ENCODE peak calls at places on chromosomes 7 and 10, in four cellular contexts. One of them, this sample, is unnamed.

GRCh38 chr10:80589726-80590373 is 52.1 kb downstream of the SH2D4B start:
- DNase-seq in spleen: no peak
- DNase-seq in CD4-positive, alpha-beta T cell: no peak
- DNase-seq in lung: no peak
- DNase-seq in this sample: no peak

GRCh38 chr10:77252380-77252779 is 385.2 kb downstream of the KCNMA1 start:
- DNase-seq in lung: no peak
- DNase-seq in spleen: no peak
- DNase-seq in CD4-positive, alpha-beta T cell: no peak
- DNase-seq in this sample: no peak

GRCh38 chr10:131902211-131902610 is 1.4 kb downstream of the PPP2R2D start:
- DNase-seq in lung: no peak
- DNase-seq in CD4-positive, alpha-beta T cell: no peak
- DNase-seq in spleen: peak; percentile 72
- DNase-seq in this sample: no peak

GRCh38 chr7:112550468-112551060 is 69.8 kb downstream of the LSMEM1 start:
- DNase-seq in lung: no peak
- DNase-seq in CD4-positive, alpha-beta T cell: no peak
- DNase-seq in spleen: no peak
- DNase-seq in this sample: no peak

GRCh38 chr7:131555565-131556054 is 818 bp downstream of the PODXL start:
- DNase-seq in spleen: peak; percentile 79
- DNase-seq in lung: no peak
- DNase-seq in CD4-positive, alpha-beta T cell: no peak
- DNase-seq in this sample: no peak

GRCh38 chr7:36710186-36710813 is 14.0 kb downstream of the AOAH start:
- DNase-seq in CD4-positive, alpha-beta T cell: no peak
- DNase-seq in lung: no peak
- DNase-seq in spleen: no peak
- DNase-seq in this sample: no peak

GRCh38 chr10:76133597-76134255 is 702.3 kb downstream of the LRMDA start:
- DNase-seq in spleen: no peak
- DNase-seq in lung: no peak
- DNase-seq in CD4-positive, alpha-beta T cell: no peak
- DNase-seq in this sample: no peak

GRCh38 chr7:100612730-100613446 is 548 bp downstream of the MOSPD3 start:
- DNase-seq in lung: no peak
- DNase-seq in CD4-positive, alpha-beta T cell: peak; percentile 38
- DNase-seq in spleen: no peak
- DNase-seq in this sample: no peak

GRCh38 chr7:52925332-52925731 is 110.1 kb upstream of the POM121L12 start:
- DNase-seq in CD4-positive, alpha-beta T cell: no peak
- DNase-seq in spleen: no peak
- DNase-seq in lung: no peak
- DNase-seq in this sample: no peak

GRCh38 chr10:14545827-14546226 is 215.1 kb upstream of the FRMD4A start:
- DNase-seq in spleen: no peak
- DNase-seq in lung: no peak
- DNase-seq in CD4-positive, alpha-beta T cell: no peak
- DNase-seq in this sample: no peak

GRCh38 chr10:124065382-124066155 is 27.8 kb downstream of the CHST15 start:
- DNase-seq in spleen: no peak
- DNase-seq in CD4-positive, alpha-beta T cell: no peak
- DNase-seq in lung: no peak
- DNase-seq in this sample: no peak

GRCh38 chr10:103859161-103860141 is 4.1 kb upstream of the SH3PXD2A start:
- DNase-seq in lung: peak; percentile 60
- DNase-seq in spleen: no peak
- DNase-seq in CD4-positive, alpha-beta T cell: peak; percentile 43
- DNase-seq in this sample: peak; percentile 70

GRCh38 chr10:451856-452255 is 237.6 kb downstream of the DIP2C start:
- DNase-seq in lung: no peak
- DNase-seq in spleen: peak; percentile 54
- DNase-seq in CD4-positive, alpha-beta T cell: no peak
- DNase-seq in this sample: no peak

GRCh38 chr7:77422500-77422899 is 6.4 kb upstream of the GSAP start:
- DNase-seq in CD4-positive, alpha-beta T cell: no peak
- DNase-seq in lung: no peak
- DNase-seq in spleen: no peak
- DNase-seq in this sample: no peak

DNA sequence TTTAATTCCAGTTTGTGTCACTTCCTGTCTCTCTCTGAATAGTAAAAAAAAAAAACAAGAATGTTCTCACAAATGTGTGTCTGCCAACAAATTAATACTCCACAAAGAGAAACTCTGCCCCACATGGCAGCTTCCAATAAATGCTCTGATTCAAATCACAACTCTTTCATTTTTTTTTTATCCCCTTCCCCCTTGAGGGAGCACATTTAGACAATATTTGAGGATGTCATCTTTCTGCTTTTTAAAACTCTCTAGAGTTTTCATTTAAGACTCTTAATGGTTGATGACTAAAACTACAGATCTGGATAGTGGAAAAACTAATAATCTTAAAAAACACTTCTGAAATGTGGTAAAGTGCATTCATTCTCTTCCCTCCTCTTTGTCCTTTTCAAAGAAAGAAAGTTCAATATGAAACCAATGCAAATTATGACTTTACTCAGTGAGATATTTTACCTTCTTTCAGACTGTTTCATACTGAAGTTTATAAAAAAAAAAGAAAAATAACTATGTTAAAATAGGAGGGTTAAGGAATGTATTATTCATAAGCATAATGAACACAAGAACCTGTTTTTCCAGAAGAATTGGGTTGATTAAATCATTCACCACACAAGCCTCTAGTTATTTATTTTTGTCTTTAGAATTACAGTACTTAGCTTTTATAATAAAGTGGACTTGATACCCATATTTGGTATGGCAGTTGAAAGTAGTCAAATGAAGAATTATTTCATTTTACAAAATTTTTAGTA is 42.4 kb downstream of the ARID5B start:
- DNase-seq in lung: no peak
- DNase-seq in CD4-positive, alpha-beta T cell: no peak
- DNase-seq in spleen: no peak
- DNase-seq in this sample: no peak
- TF ChIP-seq CTCF in lung: no peak
- TF ChIP-seq CTCF in CD4-positive, alpha-beta T cell: peak; percentile 22
- TF ChIP-seq CTCF in spleen: no peak
- TF ChIP-seq CTCF in this sample: no peak

DNA sequence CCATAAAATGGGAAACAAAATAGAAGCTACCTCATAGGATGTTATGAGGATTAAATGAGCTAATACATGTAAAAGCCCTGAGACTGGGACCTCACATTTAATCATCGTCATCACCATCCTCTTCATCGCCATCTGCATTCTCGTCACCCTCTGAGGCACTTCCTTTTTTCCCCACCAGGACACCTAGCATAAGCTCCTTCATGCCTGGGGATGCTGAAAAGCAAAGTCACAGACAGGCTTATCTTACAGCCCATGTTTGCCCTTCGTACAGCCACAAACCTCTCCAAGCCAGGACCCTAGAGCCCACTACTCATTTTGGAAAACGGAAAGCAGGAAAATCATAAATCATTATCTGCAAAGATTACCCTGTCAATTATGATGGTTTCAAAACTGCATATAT is 249.6 kb downstream of the GPAM start:
- DNase-seq in CD4-positive, alpha-beta T cell: no peak
- DNase-seq in lung: no peak
- DNase-seq in spleen: no peak
- DNase-seq in this sample: no peak
- TF ChIP-seq CTCF in CD4-positive, alpha-beta T cell: no peak
- TF ChIP-seq CTCF in lung: no peak
- TF ChIP-seq CTCF in spleen: no peak
- TF ChIP-seq CTCF in this sample: peak; percentile 37

GRCh38 chr10:43686414-43686813 is 37.7 kb upstream of the ZNF32 start:
- DNase-seq in CD4-positive, alpha-beta T cell: no peak
- DNase-seq in spleen: no peak
- DNase-seq in lung: no peak
- DNase-seq in this sample: no peak
- TF ChIP-seq CTCF in CD4-positive, alpha-beta T cell: no peak
- TF ChIP-seq CTCF in spleen: no peak
- TF ChIP-seq CTCF in lung: no peak
- TF ChIP-seq CTCF in this sample: no peak

GRCh38 chr10:50619882-50620281 is 3.9 kb downstream of the SGMS1 start:
- DNase-seq in CD4-positive, alpha-beta T cell: no peak
- DNase-seq in spleen: no peak
- DNase-seq in lung: no peak
- DNase-seq in this sample: no peak

GRCh38 chr10:50622497-50623298 is 1.1 kb downstream of the SGMS1 start:
- DNase-seq in lung: peak; percentile 36
- DNase-seq in CD4-positive, alpha-beta T cell: peak; percentile 50
- DNase-seq in spleen: peak; percentile 90
- DNase-seq in this sample: no peak

GRCh38 chr10:50620899-50621298 is 2.9 kb downstream of the SGMS1 start:
- DNase-seq in spleen: no peak
- DNase-seq in lung: no peak
- DNase-seq in CD4-positive, alpha-beta T cell: no peak
- DNase-seq in this sample: no peak

GRCh38 chr10:50623299-50624153 is at the start of gene SGMS1:
- DNase-seq in spleen: peak; percentile 97
- DNase-seq in lung: peak; percentile 87
- DNase-seq in CD4-positive, alpha-beta T cell: peak; percentile 77
- DNase-seq in this sample: peak; percentile 64

GRCh38 chr10:50621981-50622496 is 1.7 kb downstream of the SGMS1 start:
- DNase-seq in spleen: peak; percentile 93
- DNase-seq in CD4-positive, alpha-beta T cell: peak; percentile 69
- DNase-seq in lung: peak; percentile 91
- DNase-seq in this sample: peak; percentile 40
- TF ChIP-seq CTCF in spleen: no peak
- TF ChIP-seq CTCF in CD4-positive, alpha-beta T cell: no peak
- TF ChIP-seq CTCF in lung: no peak
- TF ChIP-seq CTCF in this sample: no peak

GRCh38 chr10:119198438-119198837 is 8.9 kb upstream of the GRK5 start:
- DNase-seq in CD4-positive, alpha-beta T cell: no peak
- DNase-seq in lung: no peak
- DNase-seq in spleen: no peak
- DNase-seq in this sample: no peak
- TF ChIP-seq CTCF in CD4-positive, alpha-beta T cell: peak; percentile 42
- TF ChIP-seq CTCF in lung: no peak
- TF ChIP-seq CTCF in spleen: no peak
- TF ChIP-seq CTCF in this sample: peak; percentile 21

GRCh38 chr10:96269438-96270300 is 1.7 kb downstream of the BLNK start:
- DNase-seq in CD4-positive, alpha-beta T cell: no peak
- DNase-seq in lung: no peak
- DNase-seq in spleen: no peak
- DNase-seq in this sample: no peak

GRCh38 chr10:96272256-96272985 is 1.1 kb upstream of the BLNK start:
- DNase-seq in spleen: no peak
- DNase-seq in CD4-positive, alpha-beta T cell: no peak
- DNase-seq in lung: no peak
- DNase-seq in this sample: no peak

GRCh38 chr10:96268341-96268909 is 2.9 kb downstream of the BLNK start:
- DNase-seq in spleen: no peak
- DNase-seq in CD4-positive, alpha-beta T cell: no peak
- DNase-seq in lung: no peak
- DNase-seq in this sample: no peak

GRCh38 chr10:96271017-96271815 is at the start of gene BLNK:
- DNase-seq in spleen: peak; percentile 82
- DNase-seq in CD4-positive, alpha-beta T cell: no peak
- DNase-seq in lung: peak; percentile 91
- DNase-seq in this sample: no peak

GRCh38 chr10:96270564-96270963 is 805 bp downstream of the BLNK start:
- DNase-seq in CD4-positive, alpha-beta T cell: no peak
- DNase-seq in spleen: no peak
- DNase-seq in lung: no peak
- DNase-seq in this sample: no peak
- TF ChIP-seq CTCF in CD4-positive, alpha-beta T cell: no peak
- TF ChIP-seq CTCF in spleen: no peak
- TF ChIP-seq CTCF in lung: no peak
- TF ChIP-seq CTCF in this sample: no peak

DNA sequence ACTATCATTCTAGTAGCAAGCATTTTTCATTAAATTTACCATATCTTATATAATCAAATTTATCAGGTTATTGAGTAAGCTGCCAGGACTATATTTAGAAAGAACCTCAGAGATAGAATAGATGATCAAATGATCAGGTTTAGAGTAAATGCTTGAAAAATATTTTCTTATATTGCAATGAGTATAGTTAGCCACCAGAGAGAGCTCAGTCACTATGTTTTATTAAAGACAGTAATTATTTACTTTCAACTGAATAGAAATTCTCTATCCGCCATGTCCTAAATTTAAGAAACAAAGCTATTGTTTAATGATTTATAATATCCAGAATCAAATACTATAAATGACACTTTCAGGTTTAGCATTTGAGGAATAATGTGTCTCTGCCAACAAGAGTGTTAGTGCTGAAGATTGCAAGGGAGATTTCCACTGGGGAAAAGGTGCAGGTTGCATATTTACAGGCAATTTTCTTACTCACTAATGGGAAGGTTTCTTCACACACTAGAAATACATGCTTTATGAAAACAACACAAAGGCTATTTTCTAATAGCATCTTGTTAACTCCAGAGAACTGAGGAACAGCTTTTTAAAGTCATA is 184.7 kb downstream of the DGKB start:
- DNase-seq in CD4-positive, alpha-beta T cell: no peak
- DNase-seq in lung: no peak
- DNase-seq in spleen: no peak
- DNase-seq in this sample: no peak
- TF ChIP-seq CTCF in CD4-positive, alpha-beta T cell: no peak
- TF ChIP-seq CTCF in lung: no peak
- TF ChIP-seq CTCF in spleen: no peak
- TF ChIP-seq CTCF in this sample: peak; percentile 63

DNA sequence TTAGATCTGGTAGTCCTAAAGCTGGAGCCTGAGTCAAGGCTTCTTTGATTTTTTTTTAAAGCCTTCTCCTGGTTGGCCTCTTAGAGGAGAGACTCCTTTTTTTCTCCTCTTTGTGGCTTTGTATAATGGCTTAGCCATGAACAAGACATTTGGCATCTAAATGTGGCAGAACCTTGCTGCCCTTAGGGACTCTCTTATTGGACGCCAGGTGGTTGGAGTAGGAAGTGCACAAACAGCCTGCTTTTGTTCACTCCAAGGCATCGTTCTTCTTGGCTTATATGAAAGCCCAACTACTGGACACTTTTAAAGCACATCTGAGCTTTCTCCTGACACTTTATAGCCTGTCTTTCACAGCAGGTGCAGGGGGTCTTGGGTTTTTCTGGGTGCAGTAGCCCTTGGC is 25.0 kb downstream of the ZPBP start:
- DNase-seq in lung: no peak
- DNase-seq in spleen: no peak
- DNase-seq in CD4-positive, alpha-beta T cell: no peak
- DNase-seq in this sample: no peak
- TF ChIP-seq CTCF in lung: no peak
- TF ChIP-seq CTCF in spleen: no peak
- TF ChIP-seq CTCF in CD4-positive, alpha-beta T cell: peak; percentile 48
- TF ChIP-seq CTCF in this sample: peak; percentile 48